ENCODE peak calls at places on chromosomes 12 and 14, in seven cellular contexts. V is stimulated activated CD4-positive, alpha-beta T cell treated with anti-CD3 and anti-CD28 coated beads, TNF-alpha, amount 100 ng/mL, for 48 hours; D is activated T-helper 1 cell treated with Interleukin-2 at 50 U/mL for 16 hours; J is G401; E is mucosa of gallbladder; I is activated effector memory CD4-positive, alpha-beta T cell treated with anti-CD3 and anti-CD28 coated beads, Interleukin-2, amount 50 U/mL, for 16 hours; O is stromal cell of bone marrow. M is an unnamed sample.

GRCh38 chr12:90058721-90059120 is 350.1 kb upstream of the ATP2B1 start:
- DNase-seq in D (no peak), I (no peak), V (no peak), J (no peak), E (no peak), O (peak; percentile 86), M (no peak)

GRCh38 chr14:92633724-92634123 is 114.7 kb downstream of the LGMN start:
- DNase-seq in O (peak; percentile 16), I (no peak), J (no peak), V (no peak), D (no peak), E (no peak), M (no peak)

GRCh38 chr14:75068294-75069020 is 984 bp upstream of the ZC2HC1C start:
- DNase-seq in D (no peak), O (no peak), I (no peak), J (peak; percentile 47), V (no peak), E (no peak), M (no peak)

GRCh38 chr12:55720894-55721444 is 776 bp downstream of the RDH5 start:
- DNase-seq in O (peak; percentile 87), V (no peak), J (peak; percentile 52), D (no peak), I (no peak), E (peak; percentile 80), M (no peak)

GRCh38 chr12:18864900-18865561 is 127.1 kb downstream of the CAPZA3 start:
- DNase-seq in J (no peak), E (no peak), D (no peak), V (no peak), O (peak; percentile 57), I (no peak), M (no peak)

GRCh38 chr14:51182166-51182565 is 57.9 kb upstream of the TMX1 start:
- DNase-seq in I (no peak), E (no peak), D (no peak), J (peak; percentile 32), V (no peak), O (peak; percentile 34), M (no peak)

GRCh38 chr14:106737025-106737424 is 1210.6 kb downstream of the TMEM121 start:
- DNase-seq in O (no peak), D (peak; percentile 30), E (no peak), V (no peak), I (no peak), J (no peak), M (no peak)

GRCh38 chr14:35386673-35387125 is 17.9 kb downstream of the NFKBIA start:
- DNase-seq in J (no peak), O (no peak), V (no peak), D (no peak), I (no peak), E (no peak), M (no peak)

GRCh38 chr14:24847568-24847967 is 202.4 kb downstream of the STXBP6 start:
- DNase-seq in D (no peak), I (no peak), V (no peak), J (no peak), E (no peak), O (no peak), M (no peak)

GRCh38 chr12:75900781-75901254 is 130.8 kb downstream of the PHLDA1 start:
- DNase-seq in D (no peak), J (no peak), I (no peak), V (no peak), E (no peak), O (no peak), M (no peak)

GRCh38 chr14:67881225-67881624 is 61.6 kb downstream of the RAD51B start:
- DNase-seq in J (no peak), D (no peak), I (no peak), O (no peak), E (no peak), V (no peak), M (no peak)